ENCODE peak calls at places on chromosome 2, in five cellular contexts. One of them, this sample, is unnamed.
A peak's percentile ranks its signal among the peaks of the same experiment; 100 is the strongest.

GRCh38 chr2:137566387-137566786 is 397.9 kb upstream of the HNMT start:
- DNase-seq in hepatocyte: no peak
- DNase-seq in astrocyte: no peak
- DNase-seq in fibroblast of lung: no peak
- DNase-seq in GM23248: peak; percentile 2
- DNase-seq in this sample: no peak

GRCh38 chr2:172462393-172463381 is 35.3 kb downstream of the ITGA6 start:
- DNase-seq in astrocyte: no peak
- DNase-seq in hepatocyte: no peak
- DNase-seq in fibroblast of lung: no peak
- DNase-seq in GM23248: no peak
- DNase-seq in this sample: no peak

GRCh38 chr2:129481306-129482219 is 497.9 kb upstream of the RAB6C start:
- DNase-seq in GM23248: no peak
- DNase-seq in astrocyte: no peak
- DNase-seq in hepatocyte: no peak
- DNase-seq in fibroblast of lung: no peak
- DNase-seq in this sample: no peak

GRCh38 chr2:217393585-217394032 is 533.7 kb upstream of the TNP1 start:
- DNase-seq in astrocyte: peak; percentile 96
- DNase-seq in GM23248: peak; percentile 93
- DNase-seq in fibroblast of lung: peak; percentile 97
- DNase-seq in hepatocyte: peak; percentile 9
- DNase-seq in this sample: peak; percentile 94

GRCh38 chr2:227701556-227701955 is 16.3 kb downstream of the SLC19A3 start:
- DNase-seq in fibroblast of lung: no peak
- DNase-seq in astrocyte: no peak
- DNase-seq in GM23248: no peak
- DNase-seq in hepatocyte: peak; percentile 32
- DNase-seq in this sample: no peak

GRCh38 chr2:112243233-112243632 is 11.6 kb downstream of the ZC3H8 start:
- DNase-seq in hepatocyte: no peak
- DNase-seq in astrocyte: no peak
- DNase-seq in fibroblast of lung: no peak
- DNase-seq in GM23248: no peak
- DNase-seq in this sample: no peak

GRCh38 chr2:224134003-224134734 is 95.1 kb upstream of the SERPINE2 start:
- DNase-seq in GM23248: peak; percentile 48
- DNase-seq in hepatocyte: no peak
- DNase-seq in fibroblast of lung: peak; percentile 64
- DNase-seq in astrocyte: peak; percentile 48
- DNase-seq in this sample: no peak

GRCh38 chr2:227153766-227154486 is 10.1 kb downstream of the COL4A4 start:
- DNase-seq in hepatocyte: peak; percentile 15
- DNase-seq in astrocyte: no peak
- DNase-seq in GM23248: no peak
- DNase-seq in fibroblast of lung: no peak
- DNase-seq in this sample: no peak

GRCh38 chr2:175123254-175123653 is 44.7 kb downstream of the ATF2 start:
- DNase-seq in astrocyte: no peak
- DNase-seq in fibroblast of lung: no peak
- DNase-seq in hepatocyte: no peak
- DNase-seq in GM23248: no peak
- DNase-seq in this sample: no peak

GRCh38 chr2:98772531-98772930 is 41.6 kb upstream of the MGAT4A start:
- DNase-seq in fibroblast of lung: peak; percentile 68
- DNase-seq in hepatocyte: no peak
- DNase-seq in GM23248: no peak
- DNase-seq in astrocyte: peak; percentile 65
- DNase-seq in this sample: no peak

GRCh38 chr2:10538224-10538894 is 90.2 kb upstream of the ODC1 start:
- DNase-seq in astrocyte: peak; percentile 85
- DNase-seq in GM23248: peak; percentile 81
- DNase-seq in hepatocyte: no peak
- DNase-seq in fibroblast of lung: peak; percentile 86
- DNase-seq in this sample: peak; percentile 87

GRCh38 chr2:180374502-180375281 is 367.6 kb upstream of the CWC22 start:
- DNase-seq in fibroblast of lung: no peak
- DNase-seq in astrocyte: no peak
- DNase-seq in hepatocyte: no peak
- DNase-seq in GM23248: no peak
- DNase-seq in this sample: no peak

GRCh38 chr2:11949732-11950503 is 203.5 kb downstream of the LPIN1 start:
- DNase-seq in GM23248: peak; percentile 33
- DNase-seq in fibroblast of lung: no peak
- DNase-seq in hepatocyte: no peak
- DNase-seq in astrocyte: no peak
- DNase-seq in this sample: no peak

GRCh38 chr2:220946552-220946951 is 625.6 kb downstream of the EPHA4 start:
- DNase-seq in GM23248: peak; percentile 51
- DNase-seq in hepatocyte: no peak
- DNase-seq in astrocyte: peak; percentile 77
- DNase-seq in fibroblast of lung: peak; percentile 83
- DNase-seq in this sample: peak; percentile 28

GRCh38 chr2:152525277-152525838 is 190.4 kb downstream of the FMNL2 start:
- DNase-seq in astrocyte: peak; percentile 68
- DNase-seq in hepatocyte: no peak
- DNase-seq in fibroblast of lung: peak; percentile 77
- DNase-seq in GM23248: peak; percentile 85
- DNase-seq in this sample: peak; percentile 53

GRCh38 chr2:7007846-7008741 is 90.9 kb downstream of the RNF144A start:
- DNase-seq in astrocyte: peak; percentile 96
- DNase-seq in fibroblast of lung: peak; percentile 96
- DNase-seq in GM23248: peak; percentile 15
- DNase-seq in hepatocyte: no peak
- DNase-seq in this sample: no peak

GRCh38 chr2:239267411-239267941 is 133.3 kb downstream of the HDAC4 start:
- DNase-seq in GM23248: peak; percentile 89
- DNase-seq in astrocyte: peak; percentile 87
- DNase-seq in fibroblast of lung: peak; percentile 91
- DNase-seq in hepatocyte: no peak
- DNase-seq in this sample: no peak

GRCh38 chr2:209977386-209978239 is 24.8 kb upstream of the RPE start:
- DNase-seq in fibroblast of lung: peak; percentile 19
- DNase-seq in GM23248: peak; percentile 58
- DNase-seq in astrocyte: peak; percentile 20
- DNase-seq in hepatocyte: peak; percentile 40
- DNase-seq in this sample: no peak

GRCh38 chr2:33033524-33034150 is 86.9 kb downstream of the LTBP1 start:
- DNase-seq in GM23248: peak; percentile 76
- DNase-seq in astrocyte: peak; percentile 35
- DNase-seq in hepatocyte: peak; percentile 63
- DNase-seq in fibroblast of lung: peak; percentile 56
- DNase-seq in this sample: no peak

GRCh38 chr2:96148410-96149217 is 3.4 kb upstream of the DUSP2 start:
- DNase-seq in fibroblast of lung: peak; percentile 94
- DNase-seq in GM23248: peak; percentile 93
- DNase-seq in hepatocyte: peak; percentile 86
- DNase-seq in astrocyte: peak; percentile 92
- DNase-seq in this sample: peak; percentile 80

GRCh38 chr2:233422050-233422639 is 67.9 kb downstream of the DGKD start:
- DNase-seq in fibroblast of lung: no peak
- DNase-seq in astrocyte: no peak
- DNase-seq in GM23248: no peak
- DNase-seq in hepatocyte: peak; percentile 88
- DNase-seq in this sample: no peak

GRCh38 chr2:224507789-224508188 is 77.4 kb downstream of the CUL3 start:
- DNase-seq in hepatocyte: no peak
- DNase-seq in GM23248: no peak
- DNase-seq in fibroblast of lung: no peak
- DNase-seq in astrocyte: no peak
- DNase-seq in this sample: no peak

GRCh38 chr2:239871481-239872435 is 153.4 kb downstream of the NDUFA10 start:
- DNase-seq in astrocyte: no peak
- DNase-seq in GM23248: no peak
- DNase-seq in fibroblast of lung: no peak
- DNase-seq in hepatocyte: no peak
- DNase-seq in this sample: no peak

GRCh38 chr2:143607446-143608110 is 478.4 kb downstream of the ARHGAP15 start:
- DNase-seq in fibroblast of lung: peak; percentile 49
- DNase-seq in GM23248: peak; percentile 6
- DNase-seq in hepatocyte: no peak
- DNase-seq in astrocyte: peak; percentile 43
- DNase-seq in this sample: no peak

GRCh38 chr2:199463000-199463692 is 5.4 kb upstream of the SATB2 start:
- DNase-seq in astrocyte: no peak
- DNase-seq in GM23248: peak; percentile 91
- DNase-seq in fibroblast of lung: peak; percentile 51
- DNase-seq in hepatocyte: peak; percentile 85
- DNase-seq in this sample: no peak

GRCh38 chr2:2324119-2324518 is 7.0 kb downstream of the MYT1L start:
- DNase-seq in fibroblast of lung: no peak
- DNase-seq in hepatocyte: no peak
- DNase-seq in astrocyte: no peak
- DNase-seq in GM23248: no peak
- DNase-seq in this sample: no peak

GRCh38 chr2:170162261-170162612 is 15.7 kb upstream of the MYO3B start:
- DNase-seq in GM23248: peak; percentile 63
- DNase-seq in astrocyte: peak; percentile 52
- DNase-seq in fibroblast of lung: peak; percentile 63
- DNase-seq in hepatocyte: no peak
- DNase-seq in this sample: no peak

GRCh38 chr2:16684676-16685339 is 19.2 kb upstream of the CYRIA start:
- DNase-seq in GM23248: no peak
- DNase-seq in astrocyte: no peak
- DNase-seq in fibroblast of lung: no peak
- DNase-seq in hepatocyte: no peak
- DNase-seq in this sample: no peak

GRCh38 chr2:39728941-39729351 is 50.1 kb downstream of the THUMPD2 start:
- DNase-seq in astrocyte: peak; percentile 65
- DNase-seq in GM23248: peak; percentile 73
- DNase-seq in fibroblast of lung: peak; percentile 73
- DNase-seq in hepatocyte: peak; percentile 48
- DNase-seq in this sample: no peak

GRCh38 chr2:46337208-46337994 is 40.2 kb downstream of the EPAS1 start:
- DNase-seq in astrocyte: no peak
- DNase-seq in hepatocyte: no peak
- DNase-seq in GM23248: no peak
- DNase-seq in fibroblast of lung: no peak
- DNase-seq in this sample: no peak

GRCh38 chr2:51031004-51031791 is 734 bp downstream of the NRXN1 start:
- DNase-seq in fibroblast of lung: no peak
- DNase-seq in hepatocyte: no peak
- DNase-seq in GM23248: no peak
- DNase-seq in astrocyte: no peak
- DNase-seq in this sample: no peak

GRCh38 chr2:8303322-8303832 is 378.5 kb upstream of the ID2 start:
- DNase-seq in fibroblast of lung: peak; percentile 46
- DNase-seq in astrocyte: peak; percentile 26
- DNase-seq in GM23248: no peak
- DNase-seq in hepatocyte: no peak
- DNase-seq in this sample: no peak

GRCh38 chr2:135925571-135925970 is 49.3 kb upstream of the MCM6 start:
- DNase-seq in hepatocyte: no peak
- DNase-seq in fibroblast of lung: peak; percentile 39
- DNase-seq in astrocyte: no peak
- DNase-seq in GM23248: peak; percentile 34
- DNase-seq in this sample: no peak
- H3K27ac ChIP-seq in hepatocyte: no peak overlapping the region
- H3K27ac ChIP-seq in fibroblast of lung: no peak overlapping the region
- H3K27ac ChIP-seq in astrocyte: peak overlapping the region; percentile 50
- H3K27ac ChIP-seq in GM23248: no peak overlapping the region
- H3K27ac ChIP-seq in this sample: no peak overlapping the region

GRCh38 chr2:84880645-84881521 is at the start of gene TRABD2A:
- DNase-seq in hepatocyte: peak; percentile 34
- DNase-seq in fibroblast of lung: no peak
- DNase-seq in GM23248: peak; percentile 57
- DNase-seq in astrocyte: no peak
- DNase-seq in this sample: no peak
- TF ChIP-seq EZH2 in hepatocyte: peak; percentile 82
- TF ChIP-seq EZH2 in fibroblast of lung: peak; percentile 23
- TF ChIP-seq EZH2 in GM23248: no peak
- TF ChIP-seq EZH2 in astrocyte: peak; percentile 88
- TF ChIP-seq EZH2 in this sample: peak; percentile 93

DNA sequence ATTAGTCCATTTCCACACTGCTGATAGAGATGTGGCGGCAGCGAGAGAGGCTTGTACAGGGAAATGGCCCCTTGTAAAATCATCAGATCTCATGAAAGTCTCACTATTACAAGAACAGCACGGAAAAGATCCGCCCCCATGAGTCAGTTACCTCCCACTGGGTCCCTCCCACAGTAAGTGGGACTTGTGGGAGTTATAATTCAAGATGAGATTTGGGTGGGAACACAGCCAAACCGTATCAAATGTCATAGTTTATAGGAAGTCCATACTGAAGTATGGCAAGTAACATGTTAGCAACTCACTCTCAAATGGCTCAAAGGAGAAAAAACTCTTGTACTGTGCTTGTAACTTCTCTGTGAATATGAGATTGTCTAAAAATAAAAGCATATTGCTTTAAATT is 56.1 kb downstream of the FARP2 start:
- DNase-seq in astrocyte: peak; percentile 77
- DNase-seq in hepatocyte: peak; percentile 18
- DNase-seq in GM23248: peak; percentile 17
- DNase-seq in fibroblast of lung: peak; percentile 85
- DNase-seq in this sample: no peak
- H3K27ac ChIP-seq in astrocyte: peak overlapping the region; percentile 87
- H3K27ac ChIP-seq in hepatocyte: no peak overlapping the region
- H3K27ac ChIP-seq in GM23248: no peak overlapping the region
- H3K27ac ChIP-seq in fibroblast of lung: no peak overlapping the region
- H3K27ac ChIP-seq in this sample: no peak overlapping the region

GRCh38 chr2:206217743-206218520 is 56.5 kb upstream of the ZDBF2 start:
- DNase-seq in fibroblast of lung: peak; percentile 63
- DNase-seq in GM23248: peak; percentile 58
- DNase-seq in hepatocyte: no peak
- DNase-seq in astrocyte: peak; percentile 39
- DNase-seq in this sample: no peak
- TF ChIP-seq EZH2 in fibroblast of lung: no peak
- TF ChIP-seq EZH2 in GM23248: no peak
- TF ChIP-seq EZH2 in hepatocyte: no peak
- TF ChIP-seq EZH2 in astrocyte: no peak
- TF ChIP-seq EZH2 in this sample: no peak

This sample was measured in keratinocyte.